ENCODE peak calls at places on chromosomes 7 and 10, in seven cellular contexts. F is stimulated activated naive CD8-positive, alpha-beta T cell treated with anti-CD3 and anti-CD28 coated beads, Interleukin-15, Interleukin-2, amounts not matched to agents 100 U/mL and 50 U/mL, for 24 hours; D is mucosa of descending colon; S is activated CD4-positive, alpha-beta T cell treated with anti-CD3 and anti-CD28 coated beads for 36 hours; A is CD8-positive, alpha-beta T cell; R is activated B cell treated with CpG ODN at 0.5 μM for 24 hours; Q is gastroesophageal sphincter. B is an unnamed sample.

GRCh38 chr7:5363729-5364128 is 59.9 kb downstream of the TNRC18 start:
- ATAC-seq in Q (no peak), S (peak; percentile 66), D (no peak), R (no peak), A (no peak), F (no peak), B (no peak)

GRCh38 chr10:112166800-112167199 is 16.8 kb downstream of the GPAM start:
- ATAC-seq in R (no peak), D (no peak), F (no peak), Q (no peak), S (no peak), A (no peak), B (no peak)

GRCh38 chr7:129394101-129394500 is 40.1 kb upstream of the STRIP2 start:
- ATAC-seq in Q (no peak), S (no peak), D (peak; percentile 69), R (no peak), F (no peak), A (no peak), B (no peak)

GRCh38 chr7:100464210-100464660 is at the start of gene SPACDR:
- ATAC-seq in D (no peak), S (no peak), R (no peak), F (no peak), A (no peak), Q (no peak), B (no peak)

GRCh38 chr10:109981641-109982040 is 26.1 kb upstream of the ADD3 start:
- ATAC-seq in A (no peak), S (no peak), Q (no peak), F (no peak), R (no peak), D (peak; percentile 34), B (no peak)

GRCh38 chr7:2840458-2840857 is 3.6 kb downstream of the GNA12 start:
- ATAC-seq in F (no peak), Q (no peak), S (no peak), R (no peak), D (no peak), A (no peak), B (no peak)

GRCh38 chr10:119663866-119664698 is 12.9 kb downstream of the BAG3 start:
- ATAC-seq in R (peak; percentile 18), A (peak; percentile 84), S (peak; percentile 89), F (peak; percentile 60), Q (no peak), D (peak; percentile 57), B (no peak)

GRCh38 chr7:142927085-142927745 is 6.3 kb downstream of the TRPV5 start:
- ATAC-seq in D (peak; percentile 41), A (no peak), Q (peak; percentile 32), S (no peak), F (no peak), R (peak; percentile 49), B (peak; percentile 65)

GRCh38 chr10:59905735-59906416 is 480 bp downstream of the CCDC6 start:
- ATAC-seq in D (peak; percentile 2), A (no peak), S (no peak), Q (no peak), R (no peak), F (no peak), B (peak; percentile 2)

GRCh38 chr7:29177963-29178612 is 16.5 kb upstream of the CHN2 start:
- ATAC-seq in D (peak; percentile 34), A (peak; percentile 44), Q (peak; percentile 72), F (peak; percentile 85), S (peak; percentile 92), R (no peak), B (peak; percentile 94)